ENCODE peak calls at places on chromosomes 11 and 22, in six cellular contexts. One of them, this sample, is unnamed.

GRCh38 chr22:29314074-29314473 is 1.4 kb downstream of the RASL10A start:
- DNase-seq in PC-3: no peak
- DNase-seq in cardiac muscle cell: no peak
- DNase-seq in body of pancreas: no peak
- DNase-seq in A549: no peak
- DNase-seq in kidney: peak
- DNase-seq in this sample: no peak

GRCh38 chr11:40118780-40119179 is 1340.7 kb downstream of the LRRC4C start:
- DNase-seq in PC-3: no peak
- DNase-seq in cardiac muscle cell: no peak
- DNase-seq in body of pancreas: no peak
- DNase-seq in A549: no peak
- DNase-seq in kidney: no peak
- DNase-seq in this sample: no peak

GRCh38 chr11:27830206-27830605 is 130.0 kb upstream of the BDNF start:
- DNase-seq in PC-3: no peak
- DNase-seq in cardiac muscle cell: no peak
- DNase-seq in body of pancreas: no peak
- DNase-seq in A549: no peak
- DNase-seq in kidney: no peak
- DNase-seq in this sample: no peak

GRCh38 chr22:38849816-38850215 is 6.0 kb upstream of the NPTXR start:
- DNase-seq in PC-3: no peak
- DNase-seq in cardiac muscle cell: no peak
- DNase-seq in body of pancreas: no peak
- DNase-seq in A549: no peak
- DNase-seq in kidney: peak
- DNase-seq in this sample: no peak

GRCh38 chr11:10990637-10991036 is 132.8 kb upstream of the ZBED5 start:
- DNase-seq in PC-3: peak
- DNase-seq in cardiac muscle cell: no peak
- DNase-seq in body of pancreas: no peak
- DNase-seq in A549: peak
- DNase-seq in kidney: no peak
- DNase-seq in this sample: no peak

GRCh38 chr11:97361812-97362378 is 972.1 kb downstream of the JRKL start:
- DNase-seq in PC-3: peak
- DNase-seq in cardiac muscle cell: peak
- DNase-seq in body of pancreas: no peak
- DNase-seq in A549: no peak
- DNase-seq in kidney: no peak
- DNase-seq in this sample: no peak

GRCh38 chr22:29827091-29827490 is 11.0 kb downstream of the ASCC2 start:
- DNase-seq in PC-3: no peak
- DNase-seq in cardiac muscle cell: no peak
- DNase-seq in body of pancreas: no peak
- DNase-seq in A549: no peak
- DNase-seq in kidney: no peak
- DNase-seq in this sample: no peak

GRCh38 chr22:43399338-43399979 is 12.4 kb upstream of the MPPED1 start:
- DNase-seq in PC-3: no peak
- DNase-seq in cardiac muscle cell: no peak
- DNase-seq in body of pancreas: no peak
- DNase-seq in A549: no peak
- DNase-seq in kidney: peak
- DNase-seq in this sample: no peak

GRCh38 chr11:90294091-90294490 is 71.2 kb upstream of the CHORDC1 start:
- DNase-seq in PC-3: no peak
- DNase-seq in cardiac muscle cell: no peak
- DNase-seq in body of pancreas: no peak
- DNase-seq in A549: no peak
- DNase-seq in kidney: no peak
- DNase-seq in this sample: no peak

GRCh38 chr11:118587952-118588351 is 15.7 kb downstream of the ARCN1 start:
- DNase-seq in PC-3: no peak
- DNase-seq in cardiac muscle cell: no peak
- DNase-seq in body of pancreas: no peak
- DNase-seq in A549: no peak
- DNase-seq in kidney: no peak
- DNase-seq in this sample: no peak

GRCh38 chr11:32885556-32885955 is 7.1 kb upstream of the QSER1 start:
- DNase-seq in PC-3: no peak
- DNase-seq in cardiac muscle cell: no peak
- DNase-seq in body of pancreas: no peak
- DNase-seq in A549: no peak
- DNase-seq in kidney: no peak
- DNase-seq in this sample: no peak

GRCh38 chr22:39078329-39078728 is 1.3 kb downstream of the APOBEC3G start:
- DNase-seq in PC-3: no peak
- DNase-seq in cardiac muscle cell: no peak
- DNase-seq in body of pancreas: no peak
- DNase-seq in A549: no peak
- DNase-seq in kidney: peak
- DNase-seq in this sample: no peak

GRCh38 chr22:17938484-17938924 is 85.9 kb downstream of the MICAL3 start:
- DNase-seq in PC-3: no peak
- DNase-seq in cardiac muscle cell: peak
- DNase-seq in body of pancreas: peak
- DNase-seq in A549: no peak
- DNase-seq in kidney: no peak
- DNase-seq in this sample: no peak

GRCh38 chr11:114257621-114258558 is 38.3 kb upstream of the NNMT start:
- DNase-seq in PC-3: no peak
- DNase-seq in cardiac muscle cell: peak
- DNase-seq in body of pancreas: peak
- DNase-seq in A549: no peak
- DNase-seq in kidney: no peak
- DNase-seq in this sample: no peak

DNA sequence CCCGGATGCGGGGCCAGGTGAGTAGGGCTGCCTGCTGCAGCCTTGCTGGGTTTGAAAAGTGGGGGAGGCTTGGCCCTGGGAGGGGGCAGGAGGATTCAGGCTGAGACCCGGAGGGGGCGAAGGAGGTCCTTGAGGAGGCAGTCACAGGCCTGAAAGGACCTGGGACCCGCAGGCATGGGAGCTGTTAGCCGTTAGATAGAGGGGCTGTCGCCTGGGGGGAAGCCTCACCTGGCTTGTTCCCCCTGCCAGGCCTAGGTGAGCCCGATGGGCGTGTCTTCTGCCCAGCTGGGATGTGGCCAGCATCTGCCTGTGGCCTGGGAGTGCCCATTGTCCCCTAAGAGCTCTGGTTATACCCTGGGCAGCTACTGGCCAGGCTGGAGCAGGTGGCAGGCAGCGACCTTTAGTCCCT is 1.8 kb upstream of the DUSP8 start:
- DNase-seq in PC-3: peak
- DNase-seq in cardiac muscle cell: no peak
- DNase-seq in body of pancreas: peak
- DNase-seq in A549: peak
- DNase-seq in kidney: no peak
- DNase-seq in this sample: no peak
- H3K27ac ChIP-seq in PC-3: no peak
- H3K27ac ChIP-seq in cardiac muscle cell: no peak
- H3K27ac ChIP-seq in body of pancreas: peak
- H3K27ac ChIP-seq in A549: peak
- H3K27ac ChIP-seq in kidney: peak
- H3K27ac ChIP-seq in this sample: peak

GRCh38 chr11:18243783-18244362 is 4.6 kb downstream of the SAA2 start:
- DNase-seq in PC-3: peak
- DNase-seq in cardiac muscle cell: peak
- DNase-seq in body of pancreas: peak
- DNase-seq in A549: peak
- DNase-seq in kidney: no peak
- DNase-seq in this sample: peak
- TF ChIP-seq CTCF in PC-3: peak
- TF ChIP-seq CTCF in cardiac muscle cell: peak
- TF ChIP-seq CTCF in body of pancreas: peak
- TF ChIP-seq CTCF in A549: peak
- TF ChIP-seq CTCF in kidney: peak
- TF ChIP-seq CTCF in this sample: peak

GRCh38 chr11:61510178-61510979 is 1.8 kb downstream of the LRRC10B start:
- DNase-seq in PC-3: no peak
- DNase-seq in cardiac muscle cell: no peak
- DNase-seq in body of pancreas: no peak
- DNase-seq in A549: no peak
- DNase-seq in kidney: no peak
- DNase-seq in this sample: no peak

GRCh38 chr11:61510980-61511373 is 2.4 kb downstream of the LRRC10B start:
- DNase-seq in PC-3: no peak
- DNase-seq in cardiac muscle cell: no peak
- DNase-seq in body of pancreas: no peak
- DNase-seq in A549: no peak
- DNase-seq in kidney: no peak
- DNase-seq in this sample: no peak

GRCh38 chr11:61511383-61511782 is 2.8 kb downstream of the LRRC10B start:
- DNase-seq in PC-3: no peak
- DNase-seq in cardiac muscle cell: no peak
- DNase-seq in body of pancreas: no peak
- DNase-seq in A549: no peak
- DNase-seq in kidney: no peak
- DNase-seq in this sample: no peak

GRCh38 chr11:61507962-61508824 is at the start of gene LRRC10B:
- DNase-seq in PC-3: no peak
- DNase-seq in cardiac muscle cell: no peak
- DNase-seq in body of pancreas: peak
- DNase-seq in A549: peak
- DNase-seq in kidney: no peak
- DNase-seq in this sample: no peak

DNA sequence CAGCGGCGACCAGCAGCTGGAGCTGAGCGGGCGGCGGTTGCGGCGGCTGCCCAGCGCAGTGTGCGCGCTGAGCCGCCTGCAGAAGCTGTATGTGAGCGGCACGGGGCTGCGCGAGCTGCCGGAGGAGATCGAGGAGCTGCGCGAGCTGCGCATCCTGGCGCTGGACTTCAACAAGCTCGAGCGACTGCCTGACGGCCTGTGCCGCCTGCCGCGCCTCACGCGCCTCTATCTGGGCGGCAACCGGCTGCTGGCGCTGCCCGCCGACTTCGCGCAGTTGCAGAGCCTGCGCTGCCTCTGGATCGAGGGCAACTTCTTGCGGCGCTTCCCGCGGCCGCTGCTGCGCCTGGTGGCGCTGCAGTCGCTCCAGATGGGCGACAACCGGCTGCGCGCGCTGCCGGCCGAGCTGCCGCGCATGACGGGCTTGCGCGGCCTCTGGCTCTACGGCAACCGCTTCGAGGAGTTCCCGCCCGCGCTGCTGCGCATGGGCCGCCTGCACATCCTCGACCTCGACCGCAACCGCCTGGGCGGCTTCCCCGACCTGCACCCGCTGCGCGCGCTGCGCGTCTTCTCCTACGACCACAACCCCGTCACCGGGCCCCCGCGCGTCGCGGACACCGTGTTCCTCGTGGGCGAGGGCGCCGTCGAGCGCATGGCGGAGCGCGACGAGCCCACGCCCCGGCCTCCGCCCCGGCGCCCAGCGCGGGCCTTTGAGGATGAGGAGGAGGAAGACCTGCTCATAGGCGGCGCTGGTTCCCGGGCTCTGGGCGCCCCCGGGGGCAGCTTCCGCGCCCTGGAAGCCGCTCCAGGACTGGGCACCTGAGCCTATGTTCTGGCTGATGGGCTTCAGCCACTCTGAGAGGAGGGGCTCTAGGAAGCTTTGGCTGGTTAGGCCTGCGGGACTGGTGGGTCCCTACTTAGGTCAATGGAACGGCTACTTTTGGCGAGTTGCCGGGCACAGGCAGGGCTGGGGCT is 795 bp downstream of the LRRC10B start:
- DNase-seq in PC-3: peak
- DNase-seq in cardiac muscle cell: peak
- DNase-seq in body of pancreas: peak
- DNase-seq in A549: peak
- DNase-seq in kidney: peak
- DNase-seq in this sample: peak
- H3K27ac ChIP-seq in PC-3: no peak
- H3K27ac ChIP-seq in cardiac muscle cell: no peak
- H3K27ac ChIP-seq in body of pancreas: no peak
- H3K27ac ChIP-seq in A549: peak
- H3K27ac ChIP-seq in kidney: peak
- H3K27ac ChIP-seq in this sample: no peak

DNA sequence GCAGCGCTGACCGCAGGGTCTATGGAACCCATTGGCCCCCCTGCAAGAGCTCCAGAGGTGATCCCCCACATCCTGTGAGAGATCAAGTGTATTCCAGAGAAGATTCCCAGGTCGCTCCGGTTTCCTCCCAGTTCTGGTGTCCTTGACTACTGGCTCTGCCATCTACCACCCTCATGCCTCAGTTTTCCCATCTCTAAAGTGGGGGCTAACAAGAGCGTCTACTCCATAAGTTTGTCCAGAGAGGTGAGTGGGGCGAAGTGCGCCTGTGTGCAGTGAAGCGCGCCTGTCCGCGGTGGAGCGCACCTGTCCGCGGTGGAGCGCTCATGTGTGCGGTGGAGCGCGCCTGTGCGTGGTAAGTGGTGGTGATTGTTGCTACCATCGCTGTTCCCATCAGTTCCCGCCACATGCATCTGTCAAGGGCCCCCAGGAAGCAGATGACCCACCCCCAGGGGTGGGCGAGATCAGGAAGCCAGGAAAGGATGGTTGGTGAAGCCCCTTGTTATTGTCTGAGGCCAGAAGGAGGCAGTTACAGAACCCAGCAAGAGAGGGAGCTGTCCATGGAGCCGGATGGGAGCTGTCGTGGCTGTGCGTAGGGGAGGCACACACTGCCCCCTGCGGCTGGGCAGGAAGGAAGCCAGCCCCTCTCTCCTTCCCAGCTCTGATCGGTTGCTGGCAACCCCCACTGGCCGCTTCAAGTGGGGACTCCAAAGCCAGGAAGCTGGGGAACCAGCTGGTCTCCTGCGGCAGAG is 73.2 kb upstream of the FGF3 start:
- DNase-seq in PC-3: no peak
- DNase-seq in cardiac muscle cell: no peak
- DNase-seq in body of pancreas: no peak
- DNase-seq in A549: peak
- DNase-seq in kidney: peak
- DNase-seq in this sample: no peak
- TF ChIP-seq CTCF in PC-3: peak
- TF ChIP-seq CTCF in cardiac muscle cell: peak
- TF ChIP-seq CTCF in body of pancreas: no peak
- TF ChIP-seq CTCF in A549: no peak
- TF ChIP-seq CTCF in kidney: no peak
- TF ChIP-seq CTCF in this sample: no peak

DNA sequence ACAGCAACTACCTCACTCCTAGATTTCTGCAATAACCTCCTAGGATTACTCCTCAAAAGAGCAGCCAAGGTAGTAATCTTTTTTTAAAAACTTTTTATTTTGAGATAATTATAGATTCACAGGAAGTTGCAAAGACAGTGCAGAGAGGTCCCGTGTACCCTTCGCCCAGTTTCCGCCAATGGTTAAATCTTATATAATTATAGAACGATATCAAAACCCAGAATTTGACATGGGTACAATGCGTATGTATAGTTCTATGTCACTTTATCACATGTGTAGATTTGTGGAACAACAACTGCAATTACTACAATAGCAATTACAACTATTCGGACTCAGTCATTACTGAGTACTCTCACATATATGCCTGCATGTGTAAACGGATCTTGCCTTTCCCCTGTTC is 94.8 kb upstream of the APOA1 start:
- DNase-seq in PC-3: no peak
- DNase-seq in cardiac muscle cell: no peak
- DNase-seq in body of pancreas: no peak
- DNase-seq in A549: no peak
- DNase-seq in kidney: no peak
- DNase-seq in this sample: no peak
- H3K27ac ChIP-seq in PC-3: peak
- H3K27ac ChIP-seq in cardiac muscle cell: no peak
- H3K27ac ChIP-seq in body of pancreas: no peak
- H3K27ac ChIP-seq in A549: no peak
- H3K27ac ChIP-seq in kidney: no peak
- H3K27ac ChIP-seq in this sample: peak

This sample was measured in CD4-positive, alpha-beta T cell.